ENCODE peak calls at places on chromosomes 1 and 21, in five cellular contexts. Y, N, B, I and T are unnamed samples.

GRCh38 chr1:147334292-147334691 is 91.8 kb downstream of the CHD1L start:
- DNase-seq in B (no peak), Y (no peak), N (no peak), I (no peak), T (no peak)

GRCh38 chr1:204136814-204137213 is 15.0 kb downstream of the ETNK2 start:
- DNase-seq in Y (no peak), I (no peak), B (no peak), N (no peak), T (no peak)

GRCh38 chr1:75673885-75674284 is 50.6 kb upstream of the ACADM start:
- DNase-seq in N (no peak), Y (no peak), I (no peak), B (no peak), T (no peak)

GRCh38 chr1:167059045-167059728 is 31.0 kb downstream of the GPA33 start:
- DNase-seq in Y (peak; percentile 94), N (peak; percentile 30), B (peak; percentile 70), I (peak; percentile 55), T (peak; percentile 77)

GRCh38 chr1:30190481-30191153 is 532.8 kb downstream of the MATN1 start:
- DNase-seq in N (no peak), I (no peak), Y (no peak), B (no peak), T (no peak)

GRCh38 chr1:230188826-230189225 is 121.8 kb downstream of the GALNT2 start:
- DNase-seq in B (no peak), N (no peak), I (no peak), Y (peak; percentile 42), T (no peak)

GRCh38 chr1:28256197-28256827 is 3.0 kb upstream of the SESN2 start:
- DNase-seq in Y (no peak), I (no peak), B (no peak), N (no peak), T (no peak)

GRCh38 chr1:44227211-44227610 is 13.9 kb downstream of the DMAP1 start:
- DNase-seq in Y (peak; percentile 80), N (no peak), I (peak; percentile 64), B (no peak), T (no peak)

GRCh38 chr1:88063605-88064004 is 620.5 kb upstream of the PKN2 start:
- DNase-seq in Y (no peak), B (no peak), N (no peak), I (peak; percentile 31), T (no peak)

GRCh38 chr1:67953301-67953700 is 97.1 kb downstream of the DIRAS3 start:
- DNase-seq in N (no peak), I (no peak), B (no peak), Y (no peak), T (no peak)

GRCh38 chr1:232853994-232854532 is 48.8 kb downstream of the MAP10 start:
- DNase-seq in B (no peak), Y (no peak), N (no peak), I (peak; percentile 91), T (no peak)

GRCh38 chr1:161706483-161707347 is at the start of gene FCRLA:
- DNase-seq in I (peak; percentile 98), N (no peak), Y (no peak), B (no peak), T (peak; percentile 58)

GRCh38 chr1:89540406-89540970 is 15.9 kb downstream of the LRRC8B start:
- DNase-seq in Y (no peak), I (no peak), N (no peak), B (no peak), T (no peak)

GRCh38 chr1:59107516-59107915 is 189.4 kb upstream of the FGGY start:
- DNase-seq in I (peak; percentile 30), Y (peak; percentile 90), N (no peak), B (no peak), T (no peak)

GRCh38 chr1:52842643-52843310 is at the start of gene ZYG11A:
- DNase-seq in I (peak; percentile 87), Y (no peak), N (no peak), B (peak; percentile 84), T (peak; percentile 95)

GRCh38 chr1:172719694-172720138 is 60.8 kb downstream of the FASLG start:
- DNase-seq in N (no peak), B (no peak), Y (no peak), I (peak; percentile 58), T (peak; percentile 61)

GRCh38 chr1:102191723-102192122 is 195.0 kb upstream of the OLFM3 start:
- DNase-seq in Y (no peak), B (no peak), I (peak; percentile 12), N (no peak), T (peak; percentile 41)

GRCh38 chr21:38404134-38404533 is 94.1 kb downstream of the ERG start:
- DNase-seq in I (no peak), Y (no peak), N (no peak), B (no peak), T (no peak)

GRCh38 chr1:9066945-9067807 is 2.3 kb downstream of the SLC2A5 start:
- DNase-seq in I (peak; percentile 95), N (no peak), Y (no peak), B (no peak), T (no peak)

GRCh38 chr1:155320252-155320651 is 442 bp upstream of the RUSC1 start:
- DNase-seq in B (no peak), N (no peak), Y (no peak), I (no peak), T (no peak)

GRCh38 chr1:175297291-175297690 is 104.7 kb upstream of the KIAA0040 start:
- DNase-seq in B (no peak), N (no peak), Y (no peak), I (no peak), T (no peak)

GRCh38 chr1:115299266-115299665 is 38.8 kb downstream of the NGF start:
- DNase-seq in I (no peak), N (no peak), B (no peak), Y (no peak), T (no peak)

GRCh38 chr1:116008651-116009380 is 32.5 kb downstream of the SLC22A15 start:
- DNase-seq in B (no peak), Y (no peak), N (no peak), I (no peak), T (no peak)

GRCh38 chr1:231338270-231339128 is at the start of gene SPRTN:
- DNase-seq in Y (no peak), N (peak; percentile 60), I (peak; percentile 49), B (no peak), T (no peak)

GRCh38 chr1:55896210-55896609 is 681.0 kb upstream of the USP24 start:
- DNase-seq in Y (no peak), B (no peak), N (no peak), I (no peak), T (no peak)

GRCh38 chr21:36070999-36071398 is 1.2 kb downstream of the CBR1 start:
- DNase-seq in B (no peak), I (no peak), N (no peak), Y (no peak), T (no peak)

GRCh38 chr1:15153842-15154479 is 414 bp downstream of the TMEM51 start:
- DNase-seq in B (peak; percentile 43), N (peak; percentile 12), Y (peak; percentile 89), I (peak; percentile 81), T (peak; percentile 52)

GRCh38 chr1:180412583-180412982 is 89.8 kb downstream of the ACBD6 start:
- DNase-seq in Y (no peak), I (no peak), N (no peak), B (no peak), T (no peak)

GRCh38 chr21:45257673-45258341 is 29.9 kb downstream of the POFUT2 start:
- DNase-seq in N (no peak), Y (peak; percentile 81), I (no peak), B (no peak), T (no peak)

GRCh38 chr1:203490607-203491006 is 3.3 kb upstream of the OPTC start:
- DNase-seq in Y (no peak), B (no peak), I (no peak), N (no peak), T (no peak)

GRCh38 chr1:114428083-114428754 is 82.8 kb downstream of the TRIM33 start:
- DNase-seq in Y (no peak), I (peak; percentile 60), N (no peak), B (no peak), T (no peak)

GRCh38 chr1:161119379-161120061 is 1.6 kb downstream of the NIT1 start:
- DNase-seq in N (no peak), Y (no peak), B (peak; percentile 76), I (peak; percentile 86), T (peak; percentile 80)

GRCh38 chr1:230191079-230191478 is 124.0 kb downstream of the GALNT2 start:
- DNase-seq in N (no peak), Y (peak; percentile 87), I (peak; percentile 75), B (no peak), T (no peak)

GRCh38 chr1:246567258-246568235 is 1.3 kb downstream of the CNST start:
- DNase-seq in B (no peak), N (no peak), Y (no peak), I (peak; percentile 91), T (peak; percentile 43)

GRCh38 chr1:72601035-72601674 is 318.8 kb upstream of the NEGR1 start:
- DNase-seq in Y (no peak), I (no peak), B (no peak), N (no peak), T (no peak)

GRCh38 chr1:17251246-17251645 is 2.3 kb downstream of the PADI3 start:
- DNase-seq in I (no peak), N (no peak), B (no peak), Y (no peak), T (no peak)

GRCh38 chr1:245876586-245876985 is 630.5 kb downstream of the SMYD3 start:
- DNase-seq in N (no peak), I (no peak), Y (no peak), B (no peak), T (no peak)